ENCODE peak calls at places on chromosomes 12 and 14, in five cellular contexts. One of them, this sample, is unnamed.

GRCh38 chr14:97046991-97047390 is 249.8 kb downstream of the VRK1 start:
- DNase-seq in NB4: no peak
- DNase-seq in cardiac fibroblast: no peak
- DNase-seq in bronchial epithelial cell: no peak
- DNase-seq in tibial artery: no peak
- DNase-seq in this sample: no peak

GRCh38 chr12:53499261-53500118 is at the start of gene MAP3K12:
- DNase-seq in tibial artery: peak; percentile 80
- DNase-seq in cardiac fibroblast: peak; percentile 56
- DNase-seq in bronchial epithelial cell: no peak
- DNase-seq in NB4: peak; percentile 66
- DNase-seq in this sample: peak; percentile 51

GRCh38 chr12:114241973-114242434 is 163.9 kb downstream of the TBX5 start:
- DNase-seq in bronchial epithelial cell: no peak
- DNase-seq in cardiac fibroblast: no peak
- DNase-seq in tibial artery: no peak
- DNase-seq in NB4: peak; percentile 32
- DNase-seq in this sample: no peak

GRCh38 chr12:28090835-28091234 is 99.4 kb upstream of the CCDC91 start:
- DNase-seq in tibial artery: no peak
- DNase-seq in cardiac fibroblast: no peak
- DNase-seq in bronchial epithelial cell: no peak
- DNase-seq in NB4: no peak
- DNase-seq in this sample: no peak

GRCh38 chr12:116516657-116517056 is 42.5 kb upstream of the MAP1LC3B2 start:
- DNase-seq in cardiac fibroblast: no peak
- DNase-seq in NB4: no peak
- DNase-seq in bronchial epithelial cell: no peak
- DNase-seq in tibial artery: no peak
- DNase-seq in this sample: no peak

GRCh38 chr12:100797246-100797645 is 2.7 kb downstream of the ANO4 start:
- DNase-seq in NB4: no peak
- DNase-seq in tibial artery: no peak
- DNase-seq in bronchial epithelial cell: no peak
- DNase-seq in cardiac fibroblast: no peak
- DNase-seq in this sample: no peak

GRCh38 chr14:88191605-88192004 is 131.5 kb downstream of the KCNK10 start:
- DNase-seq in tibial artery: no peak
- DNase-seq in cardiac fibroblast: no peak
- DNase-seq in NB4: no peak
- DNase-seq in bronchial epithelial cell: no peak
- DNase-seq in this sample: no peak

GRCh38 chr14:90968025-90968424 is 92.4 kb downstream of the RPS6KA5 start:
- DNase-seq in cardiac fibroblast: peak; percentile 57
- DNase-seq in bronchial epithelial cell: no peak
- DNase-seq in NB4: peak; percentile 91
- DNase-seq in tibial artery: no peak
- DNase-seq in this sample: no peak

GRCh38 chr12:49260831-49261363 is 4.0 kb upstream of the TUBA1C start:
- DNase-seq in NB4: no peak
- DNase-seq in bronchial epithelial cell: no peak
- DNase-seq in tibial artery: no peak
- DNase-seq in cardiac fibroblast: no peak
- DNase-seq in this sample: no peak

GRCh38 chr12:41220931-41221330 is 32.8 kb downstream of the PDZRN4 start:
- DNase-seq in NB4: no peak
- DNase-seq in tibial artery: no peak
- DNase-seq in cardiac fibroblast: no peak
- DNase-seq in bronchial epithelial cell: no peak
- DNase-seq in this sample: no peak

GRCh38 chr14:74035556-74035955 is 16.4 kb downstream of the BBOF1 start:
- DNase-seq in tibial artery: no peak
- DNase-seq in cardiac fibroblast: peak; percentile 50
- DNase-seq in NB4: no peak
- DNase-seq in bronchial epithelial cell: peak; percentile 37
- DNase-seq in this sample: peak; percentile 44

GRCh38 chr12:20822925-20823324 is 12.4 kb downstream of the SLCO1B3 start:
- DNase-seq in cardiac fibroblast: no peak
- DNase-seq in tibial artery: no peak
- DNase-seq in NB4: no peak
- DNase-seq in bronchial epithelial cell: no peak
- DNase-seq in this sample: no peak

GRCh38 chr14:99177046-99177655 is 94.8 kb downstream of the BCL11B start:
- DNase-seq in tibial artery: no peak
- DNase-seq in bronchial epithelial cell: no peak
- DNase-seq in NB4: no peak
- DNase-seq in cardiac fibroblast: no peak
- DNase-seq in this sample: no peak

GRCh38 chr14:24798911-24799310 is 164.9 kb upstream of the GZMB start:
- DNase-seq in NB4: no peak
- DNase-seq in cardiac fibroblast: no peak
- DNase-seq in tibial artery: no peak
- DNase-seq in bronchial epithelial cell: no peak
- DNase-seq in this sample: no peak

GRCh38 chr12:41910578-41911331 is 233.9 kb downstream of the GXYLT1 start:
- DNase-seq in NB4: no peak
- DNase-seq in tibial artery: no peak
- DNase-seq in bronchial epithelial cell: peak; percentile 5
- DNase-seq in cardiac fibroblast: no peak
- DNase-seq in this sample: peak; percentile 6

GRCh38 chr14:88535149-88535548 is 19.7 kb downstream of the PTPN21 start:
- DNase-seq in tibial artery: no peak
- DNase-seq in cardiac fibroblast: no peak
- DNase-seq in NB4: no peak
- DNase-seq in bronchial epithelial cell: no peak
- DNase-seq in this sample: no peak

GRCh38 chr12:62629413-62629812 is 162.8 kb downstream of the MON2 start:
- DNase-seq in bronchial epithelial cell: no peak
- DNase-seq in tibial artery: no peak
- DNase-seq in NB4: no peak
- DNase-seq in cardiac fibroblast: no peak
- DNase-seq in this sample: no peak

GRCh38 chr12:62632521-62632920 is 165.9 kb downstream of the MON2 start:
- DNase-seq in cardiac fibroblast: peak; percentile 32
- DNase-seq in bronchial epithelial cell: no peak
- DNase-seq in NB4: peak; percentile 50
- DNase-seq in tibial artery: peak; percentile 56
- DNase-seq in this sample: no peak

GRCh38 chr12:62635630-62636029 is 169.0 kb downstream of the MON2 start:
- DNase-seq in bronchial epithelial cell: no peak
- DNase-seq in NB4: no peak
- DNase-seq in cardiac fibroblast: no peak
- DNase-seq in tibial artery: no peak
- DNase-seq in this sample: no peak

GRCh38 chr12:62629971-62630739 is 163.5 kb downstream of the MON2 start:
- DNase-seq in tibial artery: no peak
- DNase-seq in bronchial epithelial cell: no peak
- DNase-seq in NB4: no peak
- DNase-seq in cardiac fibroblast: no peak
- DNase-seq in this sample: no peak

DNA sequence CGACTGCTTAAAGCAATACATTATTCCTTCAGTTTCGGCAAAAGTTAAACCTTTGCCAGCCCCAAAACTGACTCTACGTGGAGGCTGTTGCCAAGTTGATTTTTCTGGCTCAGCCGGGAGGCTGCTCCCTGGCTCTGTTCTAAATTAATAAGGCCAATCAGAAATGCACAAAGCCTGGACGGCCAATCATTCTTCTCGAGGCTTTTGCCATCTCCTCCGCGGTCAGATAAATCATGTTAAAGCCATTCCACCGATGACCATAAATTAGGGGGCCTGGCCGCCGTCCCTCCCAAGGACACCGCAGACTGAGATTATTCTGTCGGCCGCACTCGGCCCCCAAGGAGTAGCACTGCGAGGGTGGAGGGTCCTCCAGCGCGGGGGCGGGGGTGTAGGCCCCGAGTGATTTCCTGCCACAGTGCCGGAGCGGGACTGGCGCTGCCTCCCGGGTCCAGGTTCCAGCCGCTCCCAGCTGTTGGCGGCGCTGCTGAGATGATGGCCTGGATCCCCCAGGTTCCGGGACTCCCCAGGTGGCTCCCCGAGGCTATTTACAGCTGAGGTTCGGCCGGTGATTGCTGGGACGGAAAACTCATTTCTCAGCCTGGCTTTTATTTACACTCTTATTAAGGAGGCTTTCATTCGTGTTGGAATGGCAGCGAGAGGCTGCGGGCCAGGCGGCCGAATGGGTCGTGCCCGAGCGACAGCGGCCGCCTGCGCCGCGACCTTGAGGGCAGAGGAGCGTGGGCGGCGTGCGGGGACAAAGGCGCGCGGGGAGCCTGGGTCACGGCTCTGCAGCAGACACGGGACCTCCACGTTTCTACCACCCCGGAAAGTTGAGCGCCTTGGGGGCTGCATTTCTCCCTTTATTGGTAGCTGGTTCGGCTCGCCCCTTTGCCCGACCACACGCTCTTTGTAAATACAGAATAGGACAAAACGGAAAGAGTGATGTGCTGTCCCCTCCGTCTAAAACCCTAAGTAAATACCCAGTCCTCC is 165.2 kb downstream of the MON2 start:
- DNase-seq in bronchial epithelial cell: peak; percentile 50
- DNase-seq in NB4: peak; percentile 24
- DNase-seq in cardiac fibroblast: peak; percentile 84
- DNase-seq in tibial artery: peak; percentile 63
- DNase-seq in this sample: peak; percentile 49
- TF ChIP-seq CTCF in bronchial epithelial cell: peak; percentile 56
- TF ChIP-seq CTCF in NB4: peak; percentile 17
- TF ChIP-seq CTCF in cardiac fibroblast: peak; percentile 44
- TF ChIP-seq CTCF in tibial artery: peak; percentile 29
- TF ChIP-seq CTCF in this sample: peak; percentile 38

GRCh38 chr14:105489607-105490317 is 1.3 kb upstream of the TEDC1 start:
- DNase-seq in tibial artery: peak; percentile 88
- DNase-seq in bronchial epithelial cell: peak; percentile 84
- DNase-seq in cardiac fibroblast: peak; percentile 86
- DNase-seq in NB4: peak; percentile 90
- DNase-seq in this sample: peak; percentile 92

GRCh38 chr14:105490318-105490571 is 801 bp upstream of the TEDC1 start:
- DNase-seq in cardiac fibroblast: no peak
- DNase-seq in bronchial epithelial cell: no peak
- DNase-seq in tibial artery: no peak
- DNase-seq in NB4: no peak
- DNase-seq in this sample: no peak

GRCh38 chr14:105487449-105487985 is 831 bp downstream of the CRIP1 start:
- DNase-seq in NB4: peak; percentile 55
- DNase-seq in bronchial epithelial cell: no peak
- DNase-seq in tibial artery: peak; percentile 46
- DNase-seq in cardiac fibroblast: no peak
- DNase-seq in this sample: no peak

GRCh38 chr14:105487986-105488777 is 1.5 kb downstream of the CRIP1 start:
- DNase-seq in cardiac fibroblast: no peak
- DNase-seq in NB4: no peak
- DNase-seq in tibial artery: no peak
- DNase-seq in bronchial epithelial cell: no peak
- DNase-seq in this sample: no peak

GRCh38 chr14:105488781-105489606 is 2.1 kb upstream of the TEDC1 start:
- DNase-seq in bronchial epithelial cell: no peak
- DNase-seq in cardiac fibroblast: no peak
- DNase-seq in tibial artery: no peak
- DNase-seq in NB4: no peak
- DNase-seq in this sample: no peak
- H3K4me3 ChIP-seq in bronchial epithelial cell: no peak overlapping the region
- H3K4me3 ChIP-seq in cardiac fibroblast: no peak overlapping the region
- H3K4me3 ChIP-seq in tibial artery: peak overlapping the region; percentile 65
- H3K4me3 ChIP-seq in NB4: no peak overlapping the region
- H3K4me3 ChIP-seq in this sample: no peak overlapping the region

DNA sequence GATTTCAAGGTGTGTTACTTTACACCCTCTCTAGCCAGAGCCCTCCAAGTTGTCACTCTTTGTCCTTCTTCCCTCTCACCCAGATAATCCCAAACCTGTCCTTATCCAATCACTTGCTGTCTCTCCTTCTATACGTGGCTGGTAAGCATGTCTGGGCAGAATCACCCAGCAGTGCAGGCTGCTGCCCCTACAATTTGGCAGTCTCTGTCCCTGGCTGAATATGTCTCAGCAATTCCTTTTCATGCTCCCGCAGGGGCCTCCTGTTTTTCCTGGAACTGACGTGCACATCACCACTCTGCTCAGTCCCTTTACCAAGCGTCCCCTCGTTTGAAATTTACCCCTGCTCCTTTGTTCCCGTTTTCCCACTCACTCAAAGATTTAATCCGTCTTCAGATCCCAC is 80.1 kb downstream of the ST8SIA1 start:
- DNase-seq in cardiac fibroblast: no peak
- DNase-seq in bronchial epithelial cell: peak; percentile 39
- DNase-seq in tibial artery: no peak
- DNase-seq in NB4: no peak
- DNase-seq in this sample: peak; percentile 59
- TF ChIP-seq CTCF in cardiac fibroblast: no peak
- TF ChIP-seq CTCF in bronchial epithelial cell: no peak
- TF ChIP-seq CTCF in tibial artery: no peak
- TF ChIP-seq CTCF in NB4: no peak
- TF ChIP-seq CTCF in this sample: no peak

DNA sequence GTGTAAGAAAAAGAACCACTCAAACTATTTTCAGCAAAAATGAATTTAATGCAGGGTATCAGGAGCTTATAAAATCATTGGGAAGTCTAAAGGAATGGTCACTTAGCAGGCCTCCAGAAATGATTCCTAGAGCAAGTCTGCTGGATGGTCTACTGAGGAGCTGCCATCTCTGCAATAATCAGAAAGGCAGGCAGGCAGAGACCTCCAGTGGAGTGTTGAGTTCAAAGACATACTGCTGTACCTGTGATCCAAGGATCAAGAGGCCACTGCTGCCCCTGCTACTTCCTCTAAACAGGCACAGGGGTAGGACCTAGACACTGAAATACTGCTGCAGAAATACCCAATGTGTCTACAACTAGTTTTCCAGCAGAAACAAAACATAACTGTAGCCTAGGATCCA is 14.5 kb upstream of the KICS2 start:
- DNase-seq in NB4: no peak
- DNase-seq in bronchial epithelial cell: peak; percentile 30
- DNase-seq in tibial artery: no peak
- DNase-seq in cardiac fibroblast: peak; percentile 58
- DNase-seq in this sample: peak; percentile 37
- H3K4me3 ChIP-seq in NB4: no peak overlapping the region
- H3K4me3 ChIP-seq in bronchial epithelial cell: no peak overlapping the region
- H3K4me3 ChIP-seq in tibial artery: no peak overlapping the region
- H3K4me3 ChIP-seq in cardiac fibroblast: no peak overlapping the region
- H3K4me3 ChIP-seq in this sample: no peak overlapping the region

This sample was measured in epithelial cell of esophagus.